ENCODE peak calls at places on chromosome 2, in nine cellular contexts. P is astrocyte of the cerebellum; V is ovary; B is SW 1271; H is stimulated activated CD8-positive, alpha-beta memory T cell treated with anti-CD3 and anti-CD28 coated beads, Interleukin-12 subunit alpha, Interleukin-12 subunit beta, amount 100 ng/mL, for 1 hour; G is fibroblast of pulmonary artery; M is occipital lobe; I is HS-5; A is NT2/D1. W is an unnamed sample.

GRCh38 chr2:54556659-54557121 is 100.6 kb downstream of the SPTBN1 start:
- DNase-seq in P (peak), V (no peak), B (no peak), H (no peak), G (peak), M (no peak), I (no peak), A (no peak), W (no peak)

GRCh38 chr2:203875471-203875870 is 7.9 kb downstream of the CTLA4 start:
- DNase-seq in P (no peak), V (no peak), B (no peak), H (no peak), G (no peak), M (no peak), I (no peak), A (no peak), W (no peak)

GRCh38 chr2:100013892-100014677 is 128.3 kb downstream of the AFF3 start:
- DNase-seq in P (peak), V (peak), B (peak), H (no peak), G (peak), M (no peak), I (peak), A (peak), W (peak)

GRCh38 chr2:74181739-74182138 is 3.1 kb upstream of the MOB1A start:
- DNase-seq in P (no peak), V (no peak), B (no peak), H (no peak), G (no peak), M (no peak), I (no peak), A (no peak), W (no peak)

GRCh38 chr2:236073246-236073645 is 94.9 kb downstream of the GBX2 start:
- DNase-seq in P (no peak), V (no peak), B (no peak), H (no peak), G (no peak), M (no peak), I (no peak), A (no peak), W (no peak)

GRCh38 chr2:234403074-234403473 is 93.8 kb downstream of the ARL4C start:
- DNase-seq in P (no peak), V (no peak), B (no peak), H (no peak), G (no peak), M (no peak), I (peak), A (no peak), W (no peak)

GRCh38 chr2:50658883-50659282 is 373.0 kb downstream of the NRXN1 start:
- DNase-seq in P (no peak), V (no peak), B (no peak), H (no peak), G (no peak), M (no peak), I (peak), A (no peak), W (no peak)

GRCh38 chr2:167264380-167264779 is 376.1 kb downstream of the XIRP2 start:
- DNase-seq in P (no peak), V (no peak), B (peak), H (no peak), G (peak), M (no peak), I (no peak), A (no peak), W (no peak)

GRCh38 chr2:1613731-1614354 is 130.5 kb downstream of the PXDN start:
- DNase-seq in P (no peak), V (no peak), B (no peak), H (no peak), G (peak), M (no peak), I (no peak), A (no peak), W (no peak)

GRCh38 chr2:172454404-172455120 is 27.2 kb downstream of the ITGA6 start:
- DNase-seq in P (no peak), V (no peak), B (no peak), H (no peak), G (no peak), M (no peak), I (no peak), A (no peak), W (no peak)

GRCh38 chr2:178865121-178865520 is 57.9 kb upstream of the TTN start:
- DNase-seq in P (no peak), V (no peak), B (no peak), H (no peak), G (no peak), M (no peak), I (no peak), A (no peak), W (no peak)

GRCh38 chr2:158994920-158995676 is 26.7 kb downstream of the TANC1 start:
- DNase-seq in P (no peak), V (no peak), B (no peak), H (no peak), G (peak), M (no peak), I (no peak), A (no peak), W (no peak)

GRCh38 chr2:222436040-222436413 is 11.7 kb downstream of the SGPP2 start:
- DNase-seq in P (no peak), V (no peak), B (no peak), H (no peak), G (no peak), M (no peak), I (no peak), A (no peak), W (no peak)

GRCh38 chr2:101125799-101126198 is 25.4 kb downstream of the TBC1D8 start:
- DNase-seq in P (no peak), V (no peak), B (no peak), H (no peak), G (no peak), M (no peak), I (no peak), A (no peak), W (no peak)

GRCh38 chr2:176072951-176073904 is 10.5 kb downstream of the EVX2 start:
- DNase-seq in P (no peak), V (no peak), B (no peak), H (no peak), G (no peak), M (no peak), I (no peak), A (no peak), W (no peak)